ENCODE peak calls at places on chromosome 18, in seven cellular contexts. N is activated T-cell treated with anti-CD3 and anti-CD28 coated beads, Interleukin-2, amount 50 U/mL, for 72 hours; W is dorsolateral prefrontal cortex; F is islet precursor cell; P is NCI-H69; B is endothelial cell; Z is omental fat pad. V is an unnamed sample.

GRCh38 chr18:24588440-24588839 is 128.0 kb downstream of the HRH4 start:
- DNase-seq in W (no peak), F (peak), P (no peak), Z (no peak), B (no peak), N (no peak), V (no peak)

GRCh38 chr18:73101977-73102376 is 234.2 kb upstream of the NETO1 start:
- DNase-seq in N (no peak), W (no peak), Z (no peak), P (no peak), F (no peak), B (no peak), V (no peak)

GRCh38 chr18:13574761-13575160 is 151.6 kb downstream of the FAM210A start:
- DNase-seq in P (no peak), Z (no peak), B (no peak), N (no peak), F (no peak), W (no peak), V (no peak)

GRCh38 chr18:55665506-55665905 is 77.5 kb upstream of the TCF4 start:
- DNase-seq in P (no peak), B (no peak), F (no peak), W (no peak), N (no peak), Z (no peak), V (no peak)

GRCh38 chr18:29156531-29156930 is 979.6 kb upstream of the CDH2 start:
- DNase-seq in W (no peak), B (no peak), P (peak), Z (no peak), F (no peak), N (no peak), V (no peak)

GRCh38 chr18:5630057-5630765 is 86.4 kb upstream of the EPB41L3 start:
- DNase-seq in W (peak), N (peak), B (peak), P (peak), F (peak), Z (peak), V (peak)

GRCh38 chr18:5073026-5073944 is 123.8 kb downstream of the AKAIN1 start:
- DNase-seq in B (peak), Z (no peak), N (peak), W (no peak), P (peak), F (peak), V (peak)

GRCh38 chr18:64017870-64018269 is 48.0 kb downstream of the SERPINB8 start:
- DNase-seq in F (no peak), B (no peak), W (no peak), N (no peak), Z (no peak), P (peak), V (peak)

GRCh38 chr18:48828713-48829442 is 121.9 kb downstream of the SMAD7 start:
- DNase-seq in W (no peak), F (peak), P (peak), B (no peak), Z (peak), N (no peak), V (no peak)

GRCh38 chr18:2916184-2916583 is 69.4 kb downstream of the EMILIN2 start:
- DNase-seq in N (no peak), B (no peak), W (no peak), F (peak), P (no peak), Z (no peak), V (no peak)

GRCh38 chr18:74196220-74197119 is 48.1 kb downstream of the TIMM21 start:
- DNase-seq in P (peak), B (peak), F (no peak), Z (no peak), W (no peak), N (peak), V (peak)

GRCh38 chr18:43916984-43917383 is 639.7 kb upstream of the SYT4 start:
- DNase-seq in F (no peak), W (no peak), B (no peak), P (no peak), Z (no peak), N (no peak), V (no peak)

GRCh38 chr18:45962461-45962860 is 4.7 kb downstream of the EPG5 start:
- DNase-seq in W (no peak), P (no peak), N (peak), F (peak), Z (no peak), B (no peak), V (peak)

GRCh38 chr18:3100498-3101132 is 87.7 kb upstream of the LPIN2 start:
- DNase-seq in W (no peak), N (no peak), F (peak), Z (no peak), P (no peak), B (no peak), V (no peak)

GRCh38 chr18:45066868-45067267 is 386.2 kb downstream of the SETBP1 start:
- DNase-seq in Z (no peak), N (no peak), W (no peak), B (no peak), F (no peak), P (no peak), V (no peak)

GRCh38 chr18:24602156-24602555 is 141.7 kb downstream of the HRH4 start:
- DNase-seq in Z (no peak), W (no peak), F (no peak), N (no peak), B (no peak), P (peak), V (no peak)

GRCh38 chr18:2400701-2401191 is 170.6 kb downstream of the METTL4 start:
- DNase-seq in W (no peak), N (no peak), Z (no peak), B (no peak), F (no peak), P (no peak), V (no peak)

GRCh38 chr18:76426738-76427305 is 68.2 kb downstream of the ZNF516 start:
- DNase-seq in P (no peak), N (peak), B (peak), W (no peak), Z (no peak), F (peak), V (peak)

GRCh38 chr18:59446012-59446411 is 86.9 kb upstream of the LMAN1 start:
- DNase-seq in P (peak), B (peak), Z (no peak), F (peak), W (no peak), N (no peak), V (no peak)

GRCh38 chr18:78643981-78644380 is 335.6 kb upstream of the SALL3 start:
- DNase-seq in B (no peak), N (no peak), P (no peak), F (no peak), Z (no peak), W (no peak), V (no peak)

GRCh38 chr18:68817584-68817983 is 19.7 kb downstream of the CCDC102B start:
- DNase-seq in N (no peak), F (no peak), Z (no peak), B (no peak), W (no peak), P (no peak), V (no peak)

GRCh38 chr18:36511791-36512352 is 214.4 kb downstream of the FHOD3 start:
- DNase-seq in N (no peak), F (no peak), W (no peak), B (no peak), P (peak), Z (no peak), V (no peak)

V was measured in ACHN.